ENCODE peak calls at places on chromosome 4, in seven cellular contexts. O is NCI-H2029, K is stromal cell of bone marrow, P is H1, D is GM12865, L is renal cortical epithelial cell, X is mesenchymal stem cell. S is an unnamed sample.

GRCh38 chr4:181008164-181008563 is 1235.0 kb upstream of the TENM3 start:
- DNase-seq in L (peak), P (no peak), D (no peak), O (no peak), X (no peak), K (no peak), S (no peak)

GRCh38 chr4:150746156-150746555 is 164.2 kb downstream of the MAB21L2 start:
- DNase-seq in L (peak), P (no peak), D (no peak), O (no peak), K (no peak), X (peak), S (no peak)

GRCh38 chr4:34046580-34046979 is 2197.7 kb downstream of the ARAP2 start:
- DNase-seq in D (peak), O (no peak), X (peak), K (peak), P (no peak), L (peak), S (no peak)

GRCh38 chr4:74098628-74098995 is 383 bp downstream of the CXCL2 start:
- DNase-seq in L (no peak), D (no peak), O (no peak), P (no peak), X (peak), K (no peak), S (no peak)

GRCh38 chr4:27084685-27085356 is 224.2 kb downstream of the STIM2 start:
- DNase-seq in X (peak), L (peak), D (no peak), O (no peak), K (no peak), P (no peak), S (no peak)

GRCh38 chr4:11912886-11913285 is 484.2 kb upstream of the HS3ST1 start:
- DNase-seq in D (no peak), P (no peak), K (peak), L (no peak), X (no peak), O (no peak), S (no peak)

GRCh38 chr4:145279122-145279960 is 99.0 kb upstream of the OTUD4 start:
- DNase-seq in L (peak), D (no peak), O (no peak), X (peak), K (peak), P (no peak), S (no peak)

GRCh38 chr4:76562161-76562560 is 127.1 kb downstream of the SHROOM3 start:
- DNase-seq in O (no peak), K (no peak), P (no peak), L (peak), D (no peak), X (peak), S (no peak)

GRCh38 chr4:46839128-46839527 is 69.9 kb downstream of the COX7B2 start:
- DNase-seq in P (no peak), X (no peak), L (no peak), K (no peak), O (peak), D (peak), S (no peak)

GRCh38 chr4:10623862-10624261 is 60.7 kb downstream of the CLNK start:
- DNase-seq in X (no peak), K (no peak), P (no peak), O (no peak), L (no peak), D (no peak), S (no peak)

GRCh38 chr4:77375866-77376607 is 219.0 kb downstream of the CCNG2 start:
- DNase-seq in O (no peak), P (no peak), K (no peak), X (no peak), L (no peak), D (no peak), S (no peak)

GRCh38 chr4:183057255-183057654 is 41.8 kb upstream of the WWC2 start:
- DNase-seq in K (no peak), D (no peak), X (peak), O (no peak), L (no peak), P (no peak), S (no peak)

GRCh38 chr4:76504613-76505465 is 69.8 kb downstream of the SHROOM3 start:
- DNase-seq in L (peak), O (peak), K (peak), P (no peak), X (peak), D (peak), S (peak)

GRCh38 chr4:83138979-83139378 is 24.4 kb upstream of the PLAC8 start:
- DNase-seq in K (no peak), O (no peak), L (no peak), X (no peak), D (peak), P (no peak), S (no peak)

GRCh38 chr4:80097395-80098177 is 24.6 kb upstream of the ANTXR2 start:
- DNase-seq in D (no peak), O (no peak), X (peak), P (no peak), K (peak), L (no peak), S (no peak)

GRCh38 chr4:88211473-88212252 is 53.2 kb upstream of the ABCG2 start:
- DNase-seq in D (peak), K (peak), L (peak), O (peak), X (peak), P (no peak), S (no peak)

GRCh38 chr4:22190855-22191254 is 242.3 kb upstream of the KCNIP4 start:
- DNase-seq in O (no peak), P (no peak), D (no peak), K (peak), X (peak), L (peak), S (no peak)

GRCh38 chr4:66489370-66489769 is 819.1 kb upstream of the EPHA5 start:
- DNase-seq in O (no peak), L (no peak), P (no peak), X (no peak), D (no peak), K (no peak), S (no peak)

GRCh38 chr4:186904104-186904503 is 180.4 kb upstream of the FAT1 start:
- DNase-seq in O (no peak), L (peak), P (no peak), K (peak), D (no peak), X (peak), S (no peak)

GRCh38 chr4:84733343-84734033 is 150.6 kb downstream of the CDS1 start:
- DNase-seq in P (no peak), L (no peak), D (no peak), O (no peak), K (no peak), X (no peak), S (no peak)

GRCh38 chr4:80125252-80126177 is 52.5 kb upstream of the ANTXR2 start:
- DNase-seq in L (peak), O (no peak), P (no peak), X (peak), D (peak), K (peak), S (no peak)

GRCh38 chr4:122577189-122577553 is 43.7 kb downstream of the IL21 start:
- DNase-seq in O (no peak), K (no peak), P (no peak), D (no peak), L (no peak), X (no peak), S (no peak)

GRCh38 chr4:159283697-159284492 is 181.0 kb downstream of the RAPGEF2 start:
- DNase-seq in X (peak), O (no peak), D (no peak), L (peak), P (peak), K (no peak), S (no peak)

GRCh38 chr4:7235030-7235380 is 42.7 kb downstream of the SORCS2 start:
- DNase-seq in D (no peak), O (no peak), K (no peak), X (no peak), L (no peak), P (no peak), S (no peak)

GRCh38 chr4:131635191-131635590 is 1513.9 kb upstream of the PCDH10 start:
- DNase-seq in D (no peak), L (no peak), O (no peak), K (no peak), P (no peak), X (no peak), S (no peak)

GRCh38 chr4:126604273-126604867 is 1028.4 kb upstream of the INTU start:
- DNase-seq in K (peak), L (peak), P (no peak), X (peak), O (no peak), D (peak), S (no peak)

GRCh38 chr4:152715076-152715475 is 35.3 kb upstream of the TMEM154 start:
- DNase-seq in K (no peak), O (no peak), L (no peak), P (no peak), D (no peak), X (no peak), S (no peak)

GRCh38 chr4:173174184-173175156 is 5.9 kb downstream of the GALNT7 start:
- DNase-seq in D (no peak), K (no peak), L (no peak), P (no peak), X (no peak), O (no peak), S (no peak)

GRCh38 chr4:105666693-105667092 is 41.8 kb downstream of the INTS12 start:
- DNase-seq in P (no peak), L (peak), D (peak), K (peak), X (peak), O (no peak), S (no peak)

GRCh38 chr4:167867191-167867590 is 225.1 kb upstream of the ANXA10 start:
- DNase-seq in K (no peak), L (no peak), X (no peak), O (no peak), D (no peak), P (no peak), S (no peak)

GRCh38 chr4:56134272-56134671 is 185.5 kb downstream of the CEP135 start:
- DNase-seq in L (no peak), O (no peak), P (no peak), K (no peak), X (peak), D (no peak), S (no peak)